ENCODE peak calls at places on chromosome 22, in four cellular contexts. S is endothelial cell of umbilical vein, N is sigmoid colon, X is Peyer's patch. U is an unnamed sample.

GRCh38 chr22:49492756-49493251 is 334.9 kb downstream of the BRD1 start:
- DNase-seq in S (no peak), N (no peak), X (no peak), U (no peak)

GRCh38 chr22:36359172-36359973 is 28.4 kb downstream of the MYH9 start:
- DNase-seq in S (no peak), N (no peak), X (no peak), U (no peak)

GRCh38 chr22:18071968-18072310 is 5.9 kb upstream of the PEX26 start:
- DNase-seq in S (no peak), N (no peak), X (no peak), U (no peak)

GRCh38 chr22:48782817-48783511 is 1044.7 kb downstream of the BRD1 start:
- DNase-seq in S (no peak), N (peak), X (no peak), U (no peak)

GRCh38 chr22:31321421-31321820 is 24.7 kb downstream of the PATZ1 start:
- DNase-seq in S (no peak), N (no peak), X (no peak), U (no peak)

GRCh38 chr22:38852522-38852921 is 8.7 kb upstream of the NPTXR start:
- DNase-seq in S (no peak), N (no peak), X (no peak), U (no peak)

GRCh38 chr22:50507421-50507990 is at the start of gene LMF2:
- DNase-seq in S (peak), N (peak), X (peak), U (no peak)

GRCh38 chr22:44406581-44407403 is 91.2 kb downstream of the RTL6 start:
- DNase-seq in S (no peak), N (peak), X (no peak), U (peak)

GRCh38 chr22:49845666-49846459 is 7.8 kb upstream of the ZBED4 start:
- DNase-seq in S (no peak), N (no peak), X (no peak), U (no peak)

GRCh38 chr22:43152355-43153071 is 1.2 kb downstream of the TSPO start:
- DNase-seq in S (peak), N (peak), X (peak), U (peak)

GRCh38 chr22:50115693-50116092 is 25.9 kb downstream of the MOV10L1 start:
- DNase-seq in S (peak), N (peak), X (no peak), U (no peak)

GRCh38 chr22:17774206-17774927 is at the start of gene BID:
- DNase-seq in S (peak), N (no peak), X (peak), U (no peak)

GRCh38 chr22:42326301-42326700 is 55.8 kb upstream of the TCF20 start:
- DNase-seq in S (no peak), N (no peak), X (no peak), U (no peak)

GRCh38 chr22:43200031-43200430 is 13.1 kb upstream of the TTLL12 start:
- DNase-seq in S (no peak), N (no peak), X (no peak), U (no peak)

GRCh38 chr22:48489551-48490512 is 1337.8 kb downstream of the BRD1 start:
- DNase-seq in S (no peak), N (peak), X (peak), U (peak)

GRCh38 chr22:31244044-31244942 is 32.2 kb downstream of the LIMK2 start:
- DNase-seq in S (peak), N (no peak), X (no peak), U (peak)

GRCh38 chr22:42962295-42963230 is 52.4 kb downstream of the PACSIN2 start:
- DNase-seq in S (no peak), N (no peak), X (peak), U (no peak)

GRCh38 chr22:40766956-40767355 is 52.2 kb downstream of the SLC25A17 start:
- DNase-seq in S (no peak), N (no peak), X (no peak), U (no peak)

GRCh38 chr22:43722444-43722843 is 89.7 kb downstream of the EFCAB6 start:
- DNase-seq in S (no peak), N (no peak), X (no peak), U (no peak)

GRCh38 chr22:36028646-36029405 is at the start of gene RBFOX2:
- DNase-seq in S (peak), N (peak), X (peak), U (peak)

GRCh38 chr22:17569971-17570511 is 6.7 kb downstream of the SLC25A18 start:
- DNase-seq in S (peak), N (peak), X (peak), U (peak)

GRCh38 chr22:42116848-42117424 is 13.7 kb downstream of the CYP2D6 start:
- DNase-seq in S (peak), N (no peak), X (no peak), U (no peak)

GRCh38 chr22:31646186-31647019 is 15.6 kb downstream of the PISD start:
- DNase-seq in S (peak), N (no peak), X (no peak), U (peak)

GRCh38 chr22:39522567-39523300 is 2.4 kb downstream of the ATF4 start:
- DNase-seq in S (peak), N (peak), X (no peak), U (peak)

GRCh38 chr22:44577391-44578114 is 79.5 kb upstream of the RTL6 start:
- DNase-seq in S (no peak), N (peak), X (peak), U (no peak)

GRCh38 chr22:39148727-39149535 is 3.5 kb downstream of the CBX7 start:
- DNase-seq in S (peak), N (peak), X (peak), U (no peak)

GRCh38 chr22:40572976-40573375 is 63.5 kb downstream of the MRTFA start:
- DNase-seq in S (no peak), N (no peak), X (no peak), U (no peak)

DNA sequence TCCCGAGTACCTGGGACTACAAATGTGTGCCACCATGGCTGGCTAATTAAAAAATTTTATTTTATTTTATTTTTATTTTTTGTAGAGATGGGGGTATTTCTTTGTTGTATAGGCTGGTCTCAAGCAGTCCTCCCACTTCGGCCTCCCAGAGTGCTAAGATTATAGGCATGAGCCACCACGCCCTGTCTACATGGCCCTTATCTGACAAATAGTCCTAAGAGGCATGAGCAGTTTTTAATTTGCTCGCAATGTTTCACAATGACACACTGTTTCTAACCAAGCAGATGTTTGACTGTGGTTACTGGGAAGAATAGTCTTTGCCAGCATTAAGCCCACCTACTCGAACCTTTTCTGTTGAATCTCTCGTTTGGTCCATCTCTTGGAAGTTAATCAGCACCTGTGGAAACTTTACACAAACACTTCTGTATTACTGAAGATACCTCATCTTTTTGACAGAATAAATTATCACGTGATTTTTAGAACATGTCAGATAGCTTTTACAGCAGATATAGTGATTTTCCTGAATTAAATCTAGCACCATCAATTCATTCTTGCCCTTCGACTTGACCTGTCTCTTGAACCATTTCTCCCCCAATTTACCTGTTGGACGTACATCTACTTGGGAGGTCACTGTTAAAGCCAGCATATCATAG is 71.4 kb downstream of the MTMR3 start:
- DNase-seq in S (no peak), N (no peak), X (no peak), U (no peak)
- H3K4me3 ChIP-seq in S (no peak), N (no peak), X (no peak), U (no peak)

GRCh38 chr22:19723165-19723989 is at the start of gene GP1BB:
- DNase-seq in S (peak), N (no peak), X (no peak), U (peak)

GRCh38 chr22:19722175-19722914 is 994 bp upstream of the GP1BB start:
- DNase-seq in S (no peak), N (no peak), X (no peak), U (no peak)

GRCh38 chr22:19724927-19725661 is 1.8 kb downstream of the GP1BB start:
- DNase-seq in S (no peak), N (no peak), X (no peak), U (no peak)

GRCh38 chr22:19722915-19723164 is 499 bp upstream of the GP1BB start:
- DNase-seq in S (no peak), N (no peak), X (no peak), U (no peak)

DNA sequence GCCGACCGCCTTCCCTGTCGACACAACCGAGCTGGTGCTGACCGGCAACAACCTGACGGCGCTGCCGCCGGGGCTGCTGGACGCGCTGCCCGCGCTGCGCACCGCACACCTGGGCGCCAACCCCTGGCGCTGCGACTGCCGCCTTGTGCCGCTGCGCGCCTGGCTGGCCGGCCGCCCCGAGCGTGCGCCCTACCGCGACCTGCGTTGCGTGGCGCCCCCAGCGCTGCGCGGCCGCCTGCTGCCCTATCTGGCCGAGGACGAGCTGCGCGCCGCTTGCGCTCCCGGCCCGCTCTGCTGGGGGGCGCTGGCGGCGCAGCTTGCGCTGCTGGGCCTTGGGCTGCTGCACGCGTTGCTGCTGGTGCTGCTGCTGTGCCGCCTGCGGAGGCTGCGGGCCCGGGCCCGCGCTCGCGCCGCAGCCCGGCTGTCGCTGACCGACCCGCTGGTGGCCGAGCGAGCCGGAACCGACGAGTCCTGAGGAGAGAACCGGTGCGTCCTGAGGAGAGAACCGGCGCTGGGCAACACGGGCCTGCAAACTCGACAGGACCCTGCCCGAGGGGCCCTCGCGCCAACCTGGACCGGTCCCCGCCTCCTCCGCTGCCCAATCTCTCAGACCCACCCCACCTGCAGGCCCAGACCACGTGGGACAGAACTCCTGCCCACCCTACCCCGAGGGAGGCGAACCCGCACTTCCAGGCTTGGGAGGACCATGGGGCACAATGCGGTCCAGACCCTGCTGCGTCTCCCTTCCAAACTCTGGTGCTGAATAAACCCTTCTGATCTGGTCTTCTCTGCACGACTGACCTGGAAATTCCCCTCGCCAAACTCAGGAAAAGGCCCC is 870 bp downstream of the GP1BB start:
- DNase-seq in S (peak), N (no peak), X (no peak), U (no peak)
- TF ChIP-seq CTCF in S (peak), N (no peak), X (no peak), U (peak)

DNA sequence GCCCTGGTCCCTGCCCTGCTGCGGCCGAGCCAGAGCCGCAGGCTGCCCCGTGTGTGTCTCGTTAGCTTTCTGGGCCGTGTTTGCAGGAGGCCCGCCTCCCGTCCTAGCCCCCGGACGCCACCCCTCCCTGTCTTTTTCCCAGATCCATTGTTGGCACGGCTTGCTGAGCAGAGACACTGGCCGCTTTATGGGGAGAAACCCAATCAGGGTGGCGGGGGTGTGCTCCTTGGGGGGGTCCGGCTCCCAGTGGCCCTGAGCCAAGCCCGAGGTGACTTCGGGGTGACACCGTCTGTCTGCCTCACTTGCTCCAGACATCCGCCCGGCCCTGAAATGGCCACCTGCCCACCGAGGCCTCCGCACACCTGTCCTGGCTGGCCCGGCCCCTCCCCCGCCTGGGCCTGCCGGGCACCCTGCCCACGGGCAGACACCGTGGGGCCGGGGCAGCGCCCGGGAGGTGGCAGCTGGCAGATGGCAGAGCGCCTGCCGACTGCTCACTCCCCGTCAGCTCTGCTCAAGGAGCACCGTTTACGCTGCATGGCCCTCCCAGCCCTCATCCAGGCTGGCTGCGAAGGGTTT is 43.1 kb upstream of the PPARA start:
- DNase-seq in S (no peak), N (peak), X (no peak), U (no peak)
- H3K4me3 ChIP-seq in S (no peak), N (no peak), X (no peak), U (no peak)

GRCh38 chr22:27317156-27317555 is 484.4 kb downstream of the MN1 start:
- DNase-seq in S (no peak), N (no peak), X (no peak), U (no peak)
- TF ChIP-seq CTCF in S (no peak), N (no peak), X (peak), U (peak)

GRCh38 chr22:46764140-46764680 is 1.8 kb downstream of the TBC1D22A start:
- DNase-seq in S (no peak), N (no peak), X (no peak), U (no peak)

GRCh38 chr22:46764779-46765485 is 2.5 kb downstream of the TBC1D22A start:
- DNase-seq in S (no peak), N (no peak), X (no peak), U (no peak)

GRCh38 chr22:46767249-46767985 is 5.0 kb downstream of the TBC1D22A start:
- DNase-seq in S (no peak), N (no peak), X (no peak), U (no peak)

GRCh38 chr22:46769191-46769675 is 6.8 kb downstream of the TBC1D22A start:
- DNase-seq in S (no peak), N (no peak), X (peak), U (no peak)

GRCh38 chr22:46766611-46767010 is 4.2 kb downstream of the TBC1D22A start:
- DNase-seq in S (no peak), N (no peak), X (no peak), U (no peak)
- H3K4me3 ChIP-seq in S (no peak), N (no peak), X (no peak), U (no peak)

GRCh38 chr22:24997023-24997422 is 44.5 kb downstream of the KIAA1671 start:
- DNase-seq in S (no peak), N (no peak), X (no peak), U (no peak)

GRCh38 chr22:24995649-24996180 is 43.2 kb downstream of the KIAA1671 start:
- DNase-seq in S (no peak), N (no peak), X (no peak), U (no peak)

GRCh38 chr22:24992946-24993345 is 40.4 kb downstream of the KIAA1671 start:
- DNase-seq in S (no peak), N (no peak), X (no peak), U (no peak)

GRCh38 chr22:24996420-24996952 is 44.0 kb downstream of the KIAA1671 start:
- DNase-seq in S (peak), N (no peak), X (peak), U (peak)

GRCh38 chr22:24994070-24994763 is 41.7 kb downstream of the KIAA1671 start:
- DNase-seq in S (no peak), N (no peak), X (peak), U (peak)
- TF ChIP-seq CTCF in S (no peak), N (no peak), X (peak), U (no peak)

DNA sequence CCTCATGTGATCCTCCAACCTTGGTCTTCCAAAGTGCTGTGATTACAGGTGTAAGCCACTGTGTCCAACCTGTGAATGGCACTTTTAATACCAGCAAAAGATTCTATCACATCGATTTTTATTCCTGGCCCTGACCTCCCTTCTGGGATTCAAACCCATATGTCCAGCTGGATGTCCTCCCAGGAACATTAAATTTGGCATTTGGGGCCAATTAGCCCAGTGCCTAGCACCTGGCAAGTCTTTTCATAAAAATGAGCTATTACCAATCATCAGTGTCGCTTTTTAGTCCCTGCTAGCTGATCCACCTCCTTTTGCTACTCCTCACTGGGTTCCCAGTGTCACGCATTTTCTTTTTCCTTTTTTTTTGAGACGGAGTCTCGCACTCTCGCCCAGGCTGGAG is 2.6 kb upstream of the NF2 start:
- DNase-seq in S (no peak), N (no peak), X (no peak), U (no peak)
- H3K4me3 ChIP-seq in S (no peak), N (no peak), X (no peak), U (no peak)

GRCh38 chr22:37428649-37429586 is 1.6 kb upstream of the ELFN2 start:
- DNase-seq in S (peak), N (no peak), X (peak), U (peak)
- TF ChIP-seq CTCF in S (peak), N (peak), X (peak), U (peak)

GRCh38 chr22:24482998-24483397 is 12.1 kb upstream of the UPB1 start:
- DNase-seq in S (no peak), N (no peak), X (no peak), U (no peak)
- H3K4me3 ChIP-seq in S (no peak), N (no peak), X (no peak), U (no peak)

GRCh38 chr22:47452184-47452583 is 689.7 kb downstream of the TBC1D22A start:
- DNase-seq in S (no peak), N (no peak), X (no peak), U (no peak)
- TF ChIP-seq CTCF in S (no peak), N (peak), X (peak), U (peak)

U was measured in astrocyte of the spinal cord.